ENCODE peak calls at places on chromosomes 4 and X, in eight cellular contexts. R is SJSA1; F is pancreas; X is endodermal cell; P is Peyer's patch; K is CD8-positive, alpha-beta memory T cell; D is ovary; I is mesenchymal stem cell. O is an unnamed sample. For H3K4me1, the result is how much of the 10 kb centered on the place peaks cover.

GRCh38 chr4:38062088-38062893 is 102.1 kb downstream of the PTTG2 start:
- DNase-seq in R (peak), I (peak), D (peak), P (peak), X (peak), K (peak), F (peak), O (peak)

GRCh38 chrX:43557792-43558191 is 98.3 kb upstream of the MAOA start:
- DNase-seq in X (peak), F (peak), D (peak), I (peak), K (peak), P (peak), R (peak), O (peak)

GRCh38 chr4:5365071-5366008 is 314.1 kb downstream of the STK32B start:
- DNase-seq in I (peak), R (peak), X (peak), D (no peak), P (no peak), F (no peak), K (no peak), O (peak)

GRCh38 chr4:2324891-2325290 is 63.0 kb upstream of the MXD4 start:
- DNase-seq in P (no peak), R (no peak), F (no peak), X (no peak), K (no peak), D (no peak), I (no peak), O (no peak)

GRCh38 chr4:147076179-147076578 is 130.5 kb upstream of the TTC29 start:
- DNase-seq in D (no peak), F (no peak), R (no peak), I (no peak), P (no peak), K (no peak), X (no peak), O (no peak)

GRCh38 chr4:94871644-94872305 is 114.0 kb downstream of the BMPR1B start:
- DNase-seq in D (no peak), X (no peak), R (no peak), I (no peak), K (no peak), P (no peak), F (no peak), O (no peak)

GRCh38 chr4:170491981-170492380 is 402.2 kb upstream of the AADAT start:
- DNase-seq in R (no peak), K (no peak), I (no peak), X (no peak), P (no peak), D (no peak), F (no peak), O (no peak)

GRCh38 chr4:72842323-72842722 is 227.2 kb downstream of the COX18 start:
- DNase-seq in K (no peak), F (no peak), P (no peak), X (no peak), I (no peak), D (no peak), R (no peak), O (no peak)

GRCh38 chr4:40630335-40631021 is 814 bp upstream of the RBM47 start:
- DNase-seq in X (peak), R (no peak), D (peak), P (peak), F (peak), K (no peak), I (no peak), O (peak)

GRCh38 chrX:73214366-73215094 is at the start of gene NAP1L2:
- DNase-seq in F (peak), R (no peak), X (peak), I (no peak), P (peak), K (peak), D (peak), O (peak)

GRCh38 chrX:54509401-54509800 is 13.4 kb upstream of the FGD1 start:
- DNase-seq in K (no peak), R (no peak), X (no peak), I (peak), F (no peak), P (no peak), D (no peak), O (no peak)

GRCh38 chrX:119942831-119943184 is 743 bp downstream of the NKAP start:
- DNase-seq in X (no peak), P (no peak), I (no peak), D (no peak), F (no peak), K (no peak), R (no peak), O (peak)

GRCh38 chr4:147811878-147812277 is 80.0 kb downstream of the ARHGAP10 start:
- DNase-seq in X (no peak), D (no peak), K (no peak), I (no peak), F (no peak), R (no peak), P (no peak), O (no peak)

GRCh38 chr4:76809594-76810305 is 88.2 kb downstream of the SOWAHB start:
- DNase-seq in R (no peak), I (peak), P (no peak), K (no peak), D (no peak), X (peak), F (no peak), O (peak)

GRCh38 chrX:43756076-43756475 is 100.0 kb downstream of the MAOA start:
- DNase-seq in R (no peak), X (no peak), K (no peak), I (no peak), D (no peak), P (no peak), F (no peak), O (no peak)

GRCh38 chr4:3468804-3469203 is 5.7 kb downstream of the DOK7 start:
- DNase-seq in D (no peak), K (no peak), I (no peak), P (no peak), X (no peak), R (no peak), F (no peak), O (no peak)

GRCh38 chr4:57214654-57215411 is 104.6 kb upstream of the IGFBP7 start:
- DNase-seq in P (no peak), X (no peak), R (no peak), K (no peak), I (no peak), F (no peak), D (no peak), O (peak)

GRCh38 chrX:9293051-9293496 is 171.8 kb upstream of the TBL1X start:
- DNase-seq in K (no peak), X (peak), D (no peak), I (no peak), F (no peak), R (no peak), P (no peak), O (no peak)

GRCh38 chrX:63350551-63350950 is 581 bp downstream of the SPIN4 start:
- DNase-seq in F (peak), P (peak), R (no peak), K (peak), D (peak), X (peak), I (peak), O (peak)

GRCh38 chrX:63349307-63349706 is 1.8 kb downstream of the SPIN4 start:
- DNase-seq in I (no peak), R (no peak), K (no peak), P (no peak), F (no peak), D (no peak), X (no peak), O (no peak)

GRCh38 chrX:63354484-63354883 is 3.4 kb upstream of the SPIN4 start:
- DNase-seq in P (no peak), R (no peak), K (no peak), D (no peak), I (no peak), F (no peak), X (no peak), O (no peak)

DNA sequence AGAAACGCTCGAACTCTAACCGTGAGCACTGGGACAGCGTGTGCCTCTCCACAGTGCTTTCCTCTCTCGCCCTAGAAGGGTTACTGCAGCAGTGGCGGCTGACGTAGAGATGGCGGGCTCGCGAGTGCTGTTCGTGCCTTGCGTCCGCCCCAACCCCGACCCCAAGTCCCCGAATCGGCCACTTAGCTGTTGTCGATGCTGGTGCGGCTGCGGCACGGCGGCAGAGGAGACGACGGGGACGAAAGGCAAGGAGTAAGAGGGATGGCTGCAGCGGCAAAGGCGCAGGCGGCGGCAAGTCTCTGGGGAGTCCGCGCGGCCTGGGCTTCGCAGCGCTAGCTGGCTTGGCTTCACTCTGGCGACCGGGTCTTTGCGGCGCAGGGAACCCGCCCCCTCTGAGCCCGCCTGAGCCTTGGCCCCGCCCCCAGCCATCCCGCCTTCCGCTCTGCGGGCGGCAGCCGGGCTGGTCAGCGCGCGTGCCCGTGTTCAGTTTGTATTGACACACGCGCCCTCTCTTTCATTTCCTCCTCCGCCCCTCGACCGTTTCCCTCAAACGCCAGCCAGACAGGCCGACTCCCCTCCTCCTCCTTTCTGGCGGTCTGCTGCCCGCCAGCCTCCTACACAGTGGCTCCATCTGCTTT is at the start of gene SPIN4:
- DNase-seq in D (peak), X (peak), P (peak), I (peak), F (peak), R (peak), K (peak), O (peak)
- H3K27ac ChIP-seq in D (peak), X (peak), P (peak), I (peak), F (peak), R (peak), K (peak), O (peak)

DNA sequence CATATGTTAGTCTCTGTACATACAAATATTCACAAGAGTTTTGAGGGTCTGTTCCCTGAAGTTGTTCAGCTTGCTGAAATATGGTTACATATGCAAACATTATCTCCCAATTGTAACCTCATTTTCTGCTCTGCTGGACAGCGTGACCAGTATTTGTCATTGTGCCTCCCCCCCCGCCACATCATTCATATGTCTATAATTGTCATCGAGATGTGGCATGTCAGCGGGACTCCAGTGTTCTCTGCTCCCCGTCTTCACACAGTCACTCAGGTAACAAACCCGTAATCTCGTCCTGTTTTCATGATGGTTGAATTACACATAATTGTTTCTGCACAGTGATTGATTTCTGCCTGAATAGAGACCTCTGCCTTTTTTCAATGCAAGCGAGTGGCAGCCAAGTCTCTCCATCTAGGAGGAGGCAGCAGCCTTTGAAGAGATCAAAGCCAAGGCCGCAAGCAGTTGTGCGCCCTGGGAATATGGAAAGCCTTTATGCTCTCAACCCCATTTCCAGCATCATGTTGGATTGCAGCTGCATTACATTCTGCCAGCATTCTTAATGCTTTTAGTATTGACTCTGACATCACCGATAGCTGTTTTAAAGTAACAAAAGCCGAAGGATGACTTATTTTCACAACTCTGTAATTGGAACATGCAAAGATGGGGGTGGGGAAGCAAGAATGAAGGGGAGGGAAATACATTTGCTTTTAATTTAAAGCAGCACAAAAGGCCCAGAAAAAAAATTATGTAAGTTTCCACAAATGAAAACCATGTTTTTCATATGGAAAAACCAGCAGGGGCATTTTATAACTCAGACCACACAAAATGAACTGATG is 27.3 kb downstream of the LEF1 start:
- DNase-seq in P (no peak), I (no peak), F (no peak), K (no peak), R (no peak), X (no peak), D (no peak), O (no peak)
- H3K4me1 ChIP-seq in P (under half), I (under half), F (under half), K (half or more), R (under half), X (under half), D (under half), O (under half)

DNA sequence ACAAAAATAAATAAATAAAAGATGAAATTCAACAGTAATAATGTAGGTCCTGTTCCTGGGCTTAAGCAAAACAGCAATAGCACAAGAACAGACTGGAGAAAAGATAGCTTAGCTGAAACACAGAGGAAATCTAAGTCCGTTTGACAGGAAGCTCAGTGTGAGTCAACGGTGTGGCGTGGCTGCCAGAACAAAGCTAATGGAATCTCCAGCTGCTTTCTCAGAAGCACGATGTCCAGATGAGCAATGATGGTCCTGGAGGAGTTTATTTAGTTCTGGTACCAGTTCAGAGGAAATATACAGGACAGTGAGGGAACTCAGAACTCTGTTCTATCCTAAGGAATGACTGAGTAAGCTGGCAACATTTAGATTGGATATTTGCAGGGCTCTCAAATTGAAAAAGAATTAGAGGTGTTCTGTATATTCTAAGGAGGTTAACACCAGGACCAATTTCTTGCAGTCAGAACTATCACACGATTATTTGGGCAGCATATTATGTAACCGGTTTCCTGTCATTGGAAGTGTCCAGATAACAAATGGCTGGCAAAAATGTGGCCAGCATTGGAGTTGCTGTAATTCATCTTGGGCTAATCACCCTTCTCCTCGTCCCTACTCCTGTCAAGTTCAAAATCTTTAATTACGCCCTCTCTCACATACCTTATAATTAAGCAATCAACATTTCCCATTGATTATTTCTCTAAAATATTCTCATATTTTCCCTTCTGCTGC is 12.7 kb downstream of the GAB3 start:
- DNase-seq in R (peak), I (peak), P (no peak), K (no peak), D (peak), X (no peak), F (no peak), O (no peak)
- H3K27ac ChIP-seq in R (peak), I (no peak), P (no peak), K (no peak), D (no peak), X (no peak), F (no peak), O (no peak)

DNA sequence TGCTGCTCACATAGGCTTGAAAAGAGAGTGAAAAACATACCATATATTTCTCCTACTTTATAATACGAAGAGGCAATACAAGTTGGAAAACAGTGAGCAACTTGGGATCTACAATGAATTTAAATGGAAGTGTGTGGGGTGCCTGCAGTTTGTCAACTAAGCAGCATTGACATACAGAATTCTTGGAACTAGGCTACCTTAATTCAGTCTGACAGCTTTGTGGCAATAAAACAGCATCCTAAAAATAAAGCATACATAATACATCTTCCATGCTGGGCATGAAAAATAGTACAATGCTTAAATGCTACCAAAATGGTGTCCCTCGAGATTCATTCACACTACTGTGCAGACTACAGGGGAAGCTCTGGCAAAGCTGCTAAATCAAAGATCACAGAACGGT is 8.0 kb downstream of the GASK1B start:
- DNase-seq in P (no peak), K (no peak), X (no peak), R (no peak), D (no peak), F (no peak), I (no peak), O (no peak)
- H3K4me1 ChIP-seq in P (under half), K (under half), X (under half), R (under half), D (under half), F (under half), I (under half), O (under half)

O was measured in thyroid gland.